ENCODE peak calls at places on chromosomes 2 and 18, in ten cellular contexts. One of them, this sample, is unnamed.

GRCh38 chr2:151367571-151367970 is 10.2 kb downstream of the TNFAIP6 start:
- DNase-seq in GM23338: no peak
- DNase-seq in SJSA1: no peak
- DNase-seq in SW480: no peak
- DNase-seq in AG10803: peak
- DNase-seq in ELR: peak
- DNase-seq in GDM1: no peak
- DNase-seq in activated CD4-positive, CD25-positive, alpha-beta regulatory T cell treated with anti-CD3 and anti-CD28 coated beads, Interleukin-2, amount 50 U/mL, for 72 hours: no peak
- DNase-seq in MM.1S: no peak
- DNase-seq in stimulated activated CD8-positive, alpha-beta memory T cell treated with anti-CD3 and anti-CD28 coated beads, Interleukin-4, amount 100 ng/mL, for 4 hours: no peak
- DNase-seq in this sample: no peak

GRCh38 chr2:161613161-161613560 is 11.1 kb upstream of the SLC4A10 start:
- DNase-seq in GM23338: no peak
- DNase-seq in SJSA1: no peak
- DNase-seq in SW480: no peak
- DNase-seq in AG10803: peak
- DNase-seq in ELR: peak
- DNase-seq in GDM1: no peak
- DNase-seq in activated CD4-positive, CD25-positive, alpha-beta regulatory T cell treated with anti-CD3 and anti-CD28 coated beads, Interleukin-2, amount 50 U/mL, for 72 hours: no peak
- DNase-seq in MM.1S: no peak
- DNase-seq in stimulated activated CD8-positive, alpha-beta memory T cell treated with anti-CD3 and anti-CD28 coated beads, Interleukin-4, amount 100 ng/mL, for 4 hours: no peak
- DNase-seq in this sample: no peak

GRCh38 chr2:216490061-216490460 is 8.6 kb upstream of the RPL37A start:
- DNase-seq in GM23338: no peak
- DNase-seq in SJSA1: peak
- DNase-seq in SW480: no peak
- DNase-seq in AG10803: peak
- DNase-seq in ELR: peak
- DNase-seq in GDM1: peak
- DNase-seq in activated CD4-positive, CD25-positive, alpha-beta regulatory T cell treated with anti-CD3 and anti-CD28 coated beads, Interleukin-2, amount 50 U/mL, for 72 hours: no peak
- DNase-seq in MM.1S: no peak
- DNase-seq in stimulated activated CD8-positive, alpha-beta memory T cell treated with anti-CD3 and anti-CD28 coated beads, Interleukin-4, amount 100 ng/mL, for 4 hours: no peak
- DNase-seq in this sample: no peak

GRCh38 chr2:84701880-84702279 is 179.0 kb downstream of the TRABD2A start:
- DNase-seq in GM23338: no peak
- DNase-seq in SJSA1: no peak
- DNase-seq in SW480: no peak
- DNase-seq in AG10803: peak
- DNase-seq in ELR: peak
- DNase-seq in GDM1: no peak
- DNase-seq in activated CD4-positive, CD25-positive, alpha-beta regulatory T cell treated with anti-CD3 and anti-CD28 coated beads, Interleukin-2, amount 50 U/mL, for 72 hours: no peak
- DNase-seq in MM.1S: no peak
- DNase-seq in stimulated activated CD8-positive, alpha-beta memory T cell treated with anti-CD3 and anti-CD28 coated beads, Interleukin-4, amount 100 ng/mL, for 4 hours: no peak
- DNase-seq in this sample: no peak

GRCh38 chr2:231379266-231380215 is 16.0 kb upstream of the B3GNT7 start:
- DNase-seq in GM23338: no peak
- DNase-seq in SJSA1: peak
- DNase-seq in SW480: no peak
- DNase-seq in AG10803: no peak
- DNase-seq in ELR: peak
- DNase-seq in GDM1: no peak
- DNase-seq in activated CD4-positive, CD25-positive, alpha-beta regulatory T cell treated with anti-CD3 and anti-CD28 coated beads, Interleukin-2, amount 50 U/mL, for 72 hours: no peak
- DNase-seq in MM.1S: no peak
- DNase-seq in stimulated activated CD8-positive, alpha-beta memory T cell treated with anti-CD3 and anti-CD28 coated beads, Interleukin-4, amount 100 ng/mL, for 4 hours: no peak
- DNase-seq in this sample: no peak

GRCh38 chr2:119864318-119864717 is 104.6 kb downstream of the PTPN4 start:
- DNase-seq in GM23338: no peak
- DNase-seq in SJSA1: no peak
- DNase-seq in SW480: no peak
- DNase-seq in AG10803: no peak
- DNase-seq in ELR: peak
- DNase-seq in GDM1: peak
- DNase-seq in activated CD4-positive, CD25-positive, alpha-beta regulatory T cell treated with anti-CD3 and anti-CD28 coated beads, Interleukin-2, amount 50 U/mL, for 72 hours: no peak
- DNase-seq in MM.1S: no peak
- DNase-seq in stimulated activated CD8-positive, alpha-beta memory T cell treated with anti-CD3 and anti-CD28 coated beads, Interleukin-4, amount 100 ng/mL, for 4 hours: no peak
- DNase-seq in this sample: no peak

GRCh38 chr18:22551536-22552151 is 133.9 kb upstream of the CTAGE1 start:
- DNase-seq in GM23338: no peak
- DNase-seq in SJSA1: peak
- DNase-seq in SW480: peak
- DNase-seq in AG10803: peak
- DNase-seq in ELR: peak
- DNase-seq in GDM1: no peak
- DNase-seq in activated CD4-positive, CD25-positive, alpha-beta regulatory T cell treated with anti-CD3 and anti-CD28 coated beads, Interleukin-2, amount 50 U/mL, for 72 hours: no peak
- DNase-seq in MM.1S: no peak
- DNase-seq in stimulated activated CD8-positive, alpha-beta memory T cell treated with anti-CD3 and anti-CD28 coated beads, Interleukin-4, amount 100 ng/mL, for 4 hours: no peak
- DNase-seq in this sample: no peak

GRCh38 chr2:184425083-184425482 is 173.2 kb upstream of the ZNF804A start:
- DNase-seq in GM23338: no peak
- DNase-seq in SJSA1: no peak
- DNase-seq in SW480: no peak
- DNase-seq in AG10803: no peak
- DNase-seq in ELR: peak
- DNase-seq in GDM1: no peak
- DNase-seq in activated CD4-positive, CD25-positive, alpha-beta regulatory T cell treated with anti-CD3 and anti-CD28 coated beads, Interleukin-2, amount 50 U/mL, for 72 hours: no peak
- DNase-seq in MM.1S: no peak
- DNase-seq in stimulated activated CD8-positive, alpha-beta memory T cell treated with anti-CD3 and anti-CD28 coated beads, Interleukin-4, amount 100 ng/mL, for 4 hours: no peak
- DNase-seq in this sample: no peak

GRCh38 chr2:236621786-236622185 is 52.2 kb downstream of the ACKR3 start:
- DNase-seq in GM23338: peak
- DNase-seq in SJSA1: no peak
- DNase-seq in SW480: no peak
- DNase-seq in AG10803: no peak
- DNase-seq in ELR: no peak
- DNase-seq in GDM1: no peak
- DNase-seq in activated CD4-positive, CD25-positive, alpha-beta regulatory T cell treated with anti-CD3 and anti-CD28 coated beads, Interleukin-2, amount 50 U/mL, for 72 hours: no peak
- DNase-seq in MM.1S: no peak
- DNase-seq in stimulated activated CD8-positive, alpha-beta memory T cell treated with anti-CD3 and anti-CD28 coated beads, Interleukin-4, amount 100 ng/mL, for 4 hours: no peak
- DNase-seq in this sample: no peak

GRCh38 chr2:180219471-180219870 is 212.4 kb upstream of the CWC22 start:
- DNase-seq in GM23338: no peak
- DNase-seq in SJSA1: no peak
- DNase-seq in SW480: no peak
- DNase-seq in AG10803: peak
- DNase-seq in ELR: no peak
- DNase-seq in GDM1: no peak
- DNase-seq in activated CD4-positive, CD25-positive, alpha-beta regulatory T cell treated with anti-CD3 and anti-CD28 coated beads, Interleukin-2, amount 50 U/mL, for 72 hours: no peak
- DNase-seq in MM.1S: no peak
- DNase-seq in stimulated activated CD8-positive, alpha-beta memory T cell treated with anti-CD3 and anti-CD28 coated beads, Interleukin-4, amount 100 ng/mL, for 4 hours: no peak
- DNase-seq in this sample: no peak

GRCh38 chr2:101012706-101013181 is 10.7 kb downstream of the RPL31 start:
- DNase-seq in GM23338: peak
- DNase-seq in SJSA1: peak
- DNase-seq in SW480: peak
- DNase-seq in AG10803: peak
- DNase-seq in ELR: peak
- DNase-seq in GDM1: no peak
- DNase-seq in activated CD4-positive, CD25-positive, alpha-beta regulatory T cell treated with anti-CD3 and anti-CD28 coated beads, Interleukin-2, amount 50 U/mL, for 72 hours: no peak
- DNase-seq in MM.1S: peak
- DNase-seq in stimulated activated CD8-positive, alpha-beta memory T cell treated with anti-CD3 and anti-CD28 coated beads, Interleukin-4, amount 100 ng/mL, for 4 hours: no peak
- DNase-seq in this sample: peak

GRCh38 chr2:166223298-166223697 is 95.5 kb upstream of the SCN1A start:
- DNase-seq in GM23338: no peak
- DNase-seq in SJSA1: no peak
- DNase-seq in SW480: no peak
- DNase-seq in AG10803: no peak
- DNase-seq in ELR: no peak
- DNase-seq in GDM1: no peak
- DNase-seq in activated CD4-positive, CD25-positive, alpha-beta regulatory T cell treated with anti-CD3 and anti-CD28 coated beads, Interleukin-2, amount 50 U/mL, for 72 hours: no peak
- DNase-seq in MM.1S: no peak
- DNase-seq in stimulated activated CD8-positive, alpha-beta memory T cell treated with anti-CD3 and anti-CD28 coated beads, Interleukin-4, amount 100 ng/mL, for 4 hours: no peak
- DNase-seq in this sample: no peak

GRCh38 chr2:138294451-138294850 is 207.1 kb upstream of the SPOPL start:
- DNase-seq in GM23338: no peak
- DNase-seq in SJSA1: no peak
- DNase-seq in SW480: no peak
- DNase-seq in AG10803: no peak
- DNase-seq in ELR: peak
- DNase-seq in GDM1: no peak
- DNase-seq in activated CD4-positive, CD25-positive, alpha-beta regulatory T cell treated with anti-CD3 and anti-CD28 coated beads, Interleukin-2, amount 50 U/mL, for 72 hours: no peak
- DNase-seq in MM.1S: no peak
- DNase-seq in stimulated activated CD8-positive, alpha-beta memory T cell treated with anti-CD3 and anti-CD28 coated beads, Interleukin-4, amount 100 ng/mL, for 4 hours: no peak
- DNase-seq in this sample: no peak

GRCh38 chr2:218806346-218806978 is 24.5 kb downstream of the CYP27A1 start:
- DNase-seq in GM23338: peak
- DNase-seq in SJSA1: peak
- DNase-seq in SW480: peak
- DNase-seq in AG10803: peak
- DNase-seq in ELR: peak
- DNase-seq in GDM1: no peak
- DNase-seq in activated CD4-positive, CD25-positive, alpha-beta regulatory T cell treated with anti-CD3 and anti-CD28 coated beads, Interleukin-2, amount 50 U/mL, for 72 hours: no peak
- DNase-seq in MM.1S: no peak
- DNase-seq in stimulated activated CD8-positive, alpha-beta memory T cell treated with anti-CD3 and anti-CD28 coated beads, Interleukin-4, amount 100 ng/mL, for 4 hours: no peak
- DNase-seq in this sample: no peak

GRCh38 chr2:4168834-4169233 is 465.5 kb downstream of the DCDC2C start:
- DNase-seq in GM23338: peak
- DNase-seq in SJSA1: no peak
- DNase-seq in SW480: no peak
- DNase-seq in AG10803: no peak
- DNase-seq in ELR: no peak
- DNase-seq in GDM1: no peak
- DNase-seq in activated CD4-positive, CD25-positive, alpha-beta regulatory T cell treated with anti-CD3 and anti-CD28 coated beads, Interleukin-2, amount 50 U/mL, for 72 hours: no peak
- DNase-seq in MM.1S: no peak
- DNase-seq in stimulated activated CD8-positive, alpha-beta memory T cell treated with anti-CD3 and anti-CD28 coated beads, Interleukin-4, amount 100 ng/mL, for 4 hours: no peak
- DNase-seq in this sample: no peak

GRCh38 chr2:10533811-10534321 is 85.7 kb upstream of the ODC1 start:
- DNase-seq in GM23338: no peak
- DNase-seq in SJSA1: no peak
- DNase-seq in SW480: no peak
- DNase-seq in AG10803: peak
- DNase-seq in ELR: no peak
- DNase-seq in GDM1: no peak
- DNase-seq in activated CD4-positive, CD25-positive, alpha-beta regulatory T cell treated with anti-CD3 and anti-CD28 coated beads, Interleukin-2, amount 50 U/mL, for 72 hours: no peak
- DNase-seq in MM.1S: no peak
- DNase-seq in stimulated activated CD8-positive, alpha-beta memory T cell treated with anti-CD3 and anti-CD28 coated beads, Interleukin-4, amount 100 ng/mL, for 4 hours: no peak
- DNase-seq in this sample: no peak

GRCh38 chr2:216539791-216540241 is 41.2 kb downstream of the RPL37A start:
- DNase-seq in GM23338: no peak
- DNase-seq in SJSA1: no peak
- DNase-seq in SW480: no peak
- DNase-seq in AG10803: no peak
- DNase-seq in ELR: peak
- DNase-seq in GDM1: no peak
- DNase-seq in activated CD4-positive, CD25-positive, alpha-beta regulatory T cell treated with anti-CD3 and anti-CD28 coated beads, Interleukin-2, amount 50 U/mL, for 72 hours: no peak
- DNase-seq in MM.1S: no peak
- DNase-seq in stimulated activated CD8-positive, alpha-beta memory T cell treated with anti-CD3 and anti-CD28 coated beads, Interleukin-4, amount 100 ng/mL, for 4 hours: no peak
- DNase-seq in this sample: peak

GRCh38 chr18:23487738-23488625 is 15.3 kb upstream of the RMC1 start:
- DNase-seq in GM23338: peak
- DNase-seq in SJSA1: peak
- DNase-seq in SW480: no peak
- DNase-seq in AG10803: no peak
- DNase-seq in ELR: peak
- DNase-seq in GDM1: peak
- DNase-seq in activated CD4-positive, CD25-positive, alpha-beta regulatory T cell treated with anti-CD3 and anti-CD28 coated beads, Interleukin-2, amount 50 U/mL, for 72 hours: peak
- DNase-seq in MM.1S: peak
- DNase-seq in stimulated activated CD8-positive, alpha-beta memory T cell treated with anti-CD3 and anti-CD28 coated beads, Interleukin-4, amount 100 ng/mL, for 4 hours: no peak
- DNase-seq in this sample: no peak

GRCh38 chr2:210363261-210363660 is 48.3 kb upstream of the MYL1 start:
- DNase-seq in GM23338: peak
- DNase-seq in SJSA1: no peak
- DNase-seq in SW480: peak
- DNase-seq in AG10803: no peak
- DNase-seq in ELR: peak
- DNase-seq in GDM1: no peak
- DNase-seq in activated CD4-positive, CD25-positive, alpha-beta regulatory T cell treated with anti-CD3 and anti-CD28 coated beads, Interleukin-2, amount 50 U/mL, for 72 hours: no peak
- DNase-seq in MM.1S: no peak
- DNase-seq in stimulated activated CD8-positive, alpha-beta memory T cell treated with anti-CD3 and anti-CD28 coated beads, Interleukin-4, amount 100 ng/mL, for 4 hours: no peak
- DNase-seq in this sample: peak

GRCh38 chr2:197163755-197164753 is 146.5 kb downstream of the ANKRD44 start:
- DNase-seq in GM23338: peak
- DNase-seq in SJSA1: no peak
- DNase-seq in SW480: no peak
- DNase-seq in AG10803: no peak
- DNase-seq in ELR: no peak
- DNase-seq in GDM1: no peak
- DNase-seq in activated CD4-positive, CD25-positive, alpha-beta regulatory T cell treated with anti-CD3 and anti-CD28 coated beads, Interleukin-2, amount 50 U/mL, for 72 hours: no peak
- DNase-seq in MM.1S: no peak
- DNase-seq in stimulated activated CD8-positive, alpha-beta memory T cell treated with anti-CD3 and anti-CD28 coated beads, Interleukin-4, amount 100 ng/mL, for 4 hours: no peak
- DNase-seq in this sample: no peak

GRCh38 chr2:17646096-17646554 is 105.6 kb downstream of the VSNL1 start:
- DNase-seq in GM23338: peak
- DNase-seq in SJSA1: peak
- DNase-seq in SW480: peak
- DNase-seq in AG10803: peak
- DNase-seq in ELR: peak
- DNase-seq in GDM1: peak
- DNase-seq in activated CD4-positive, CD25-positive, alpha-beta regulatory T cell treated with anti-CD3 and anti-CD28 coated beads, Interleukin-2, amount 50 U/mL, for 72 hours: no peak
- DNase-seq in MM.1S: peak
- DNase-seq in stimulated activated CD8-positive, alpha-beta memory T cell treated with anti-CD3 and anti-CD28 coated beads, Interleukin-4, amount 100 ng/mL, for 4 hours: no peak
- DNase-seq in this sample: peak

GRCh38 chr2:151973013-151973900 is 125.6 kb downstream of the CACNB4 start:
- DNase-seq in GM23338: no peak
- DNase-seq in SJSA1: no peak
- DNase-seq in SW480: no peak
- DNase-seq in AG10803: no peak
- DNase-seq in ELR: no peak
- DNase-seq in GDM1: no peak
- DNase-seq in activated CD4-positive, CD25-positive, alpha-beta regulatory T cell treated with anti-CD3 and anti-CD28 coated beads, Interleukin-2, amount 50 U/mL, for 72 hours: no peak
- DNase-seq in MM.1S: no peak
- DNase-seq in stimulated activated CD8-positive, alpha-beta memory T cell treated with anti-CD3 and anti-CD28 coated beads, Interleukin-4, amount 100 ng/mL, for 4 hours: no peak
- DNase-seq in this sample: peak

GRCh38 chr2:24675338-24675737 is 117.9 kb downstream of the PTRHD1 start:
- DNase-seq in GM23338: no peak
- DNase-seq in SJSA1: no peak
- DNase-seq in SW480: no peak
- DNase-seq in AG10803: no peak
- DNase-seq in ELR: no peak
- DNase-seq in GDM1: no peak
- DNase-seq in activated CD4-positive, CD25-positive, alpha-beta regulatory T cell treated with anti-CD3 and anti-CD28 coated beads, Interleukin-2, amount 50 U/mL, for 72 hours: no peak
- DNase-seq in MM.1S: no peak
- DNase-seq in stimulated activated CD8-positive, alpha-beta memory T cell treated with anti-CD3 and anti-CD28 coated beads, Interleukin-4, amount 100 ng/mL, for 4 hours: no peak
- DNase-seq in this sample: no peak

GRCh38 chr2:172736419-172737174 is 952 bp downstream of the RAPGEF4 start:
- DNase-seq in GM23338: peak
- DNase-seq in SJSA1: no peak
- DNase-seq in SW480: peak
- DNase-seq in AG10803: no peak
- DNase-seq in ELR: no peak
- DNase-seq in GDM1: no peak
- DNase-seq in activated CD4-positive, CD25-positive, alpha-beta regulatory T cell treated with anti-CD3 and anti-CD28 coated beads, Interleukin-2, amount 50 U/mL, for 72 hours: no peak
- DNase-seq in MM.1S: no peak
- DNase-seq in stimulated activated CD8-positive, alpha-beta memory T cell treated with anti-CD3 and anti-CD28 coated beads, Interleukin-4, amount 100 ng/mL, for 4 hours: no peak
- DNase-seq in this sample: peak

GRCh38 chr2:45909677-45910191 is 258.3 kb downstream of the PRKCE start:
- DNase-seq in GM23338: no peak
- DNase-seq in SJSA1: no peak
- DNase-seq in SW480: no peak
- DNase-seq in AG10803: no peak
- DNase-seq in ELR: no peak
- DNase-seq in GDM1: peak
- DNase-seq in activated CD4-positive, CD25-positive, alpha-beta regulatory T cell treated with anti-CD3 and anti-CD28 coated beads, Interleukin-2, amount 50 U/mL, for 72 hours: no peak
- DNase-seq in MM.1S: peak
- DNase-seq in stimulated activated CD8-positive, alpha-beta memory T cell treated with anti-CD3 and anti-CD28 coated beads, Interleukin-4, amount 100 ng/mL, for 4 hours: no peak
- DNase-seq in this sample: peak